ENCODE peak calls at places on chromosomes 12 and 14, in eight cellular contexts. V is lung; S is upper lobe of right lung; Y is stimulated activated effector memory CD8-positive, alpha-beta T cell treated with anti-CD3 and anti-CD28 coated beads, Interleukin-12 subunit alpha, Interleukin-12 subunit beta, amount 100 ng/mL, for 72 hours; Q is pancreas; X is central memory CD8-positive, alpha-beta T cell; A is HCT116; M is activated T-cell treated with anti-CD3 and anti-CD28 coated beads, Interleukin-2, amount 50 U/mL, for 4 hours. T is an unnamed sample.

GRCh38 chr12:111334393-111334915 is 34.4 kb downstream of the PHETA1 start:
- ATAC-seq in Q (no peak), S (no peak), Y (no peak), X (no peak), M (no peak), V (no peak), A (no peak), T (no peak)

GRCh38 chr14:83163016-83163415 is 1629.4 kb upstream of the SEL1L start:
- ATAC-seq in Q (no peak), Y (no peak), X (no peak), V (no peak), A (no peak), S (no peak), M (no peak), T (no peak)

GRCh38 chr12:121620328-121620891 is 5.9 kb upstream of the ORAI1 start:
- ATAC-seq in M (no peak), Y (no peak), V (no peak), S (peak; percentile 23), X (no peak), A (no peak), Q (no peak), T (no peak)

GRCh38 chr14:49959822-49960408 is 67.0 kb downstream of the ARF6 start:
- ATAC-seq in Y (no peak), S (peak; percentile 68), M (peak; percentile 64), Q (peak; percentile 68), X (peak; percentile 36), V (no peak), A (peak; percentile 44), T (peak; percentile 71)

GRCh38 chr12:117507547-117507946 is 146.1 kb upstream of the NOS1 start:
- ATAC-seq in A (no peak), Q (peak; percentile 76), S (no peak), X (no peak), Y (no peak), M (no peak), V (no peak), T (no peak)

GRCh38 chr12:92445253-92446081 is 257.3 kb upstream of the PLEKHG7 start:
- ATAC-seq in V (no peak), M (no peak), Y (no peak), A (no peak), X (peak; percentile 28), Q (peak; percentile 58), S (peak; percentile 25), T (peak; percentile 71)

GRCh38 chr14:66530526-66530925 is 22.6 kb downstream of the GPHN start:
- ATAC-seq in Q (no peak), Y (no peak), X (no peak), A (no peak), S (no peak), V (no peak), M (no peak), T (peak; percentile 70)

GRCh38 chr12:111248221-111248620 is 120.7 kb downstream of the PHETA1 start:
- ATAC-seq in V (no peak), S (peak; percentile 53), Y (no peak), A (no peak), M (no peak), Q (no peak), X (no peak), T (peak; percentile 13)

GRCh38 chr12:43332977-43333649 is 218.9 kb downstream of the ADAMTS20 start:
- ATAC-seq in Q (no peak), V (no peak), Y (no peak), X (no peak), M (no peak), S (no peak), A (no peak), T (no peak)

GRCh38 chr12:110246690-110247339 is 34.2 kb upstream of the ATP2A2 start:
- ATAC-seq in V (no peak), S (no peak), X (no peak), Y (no peak), A (no peak), Q (peak; percentile 1), M (no peak), T (no peak)

GRCh38 chr12:126067930-126068329 is 1002.7 kb downstream of the AACS start:
- ATAC-seq in Y (no peak), V (no peak), A (no peak), Q (no peak), X (no peak), M (no peak), S (no peak), T (no peak)

GRCh38 chr12:94768398-94769039 is 118.2 kb upstream of the TMCC3 start:
- ATAC-seq in M (no peak), Q (no peak), Y (no peak), V (no peak), A (no peak), S (no peak), X (no peak), T (no peak)